ENCODE peak calls at places on chromosomes 12 and 14, in five cellular contexts. F, N, B, Q and O are unnamed samples.

GRCh38 chr14:99755629-99756603 is 37.3 kb upstream of the EML1 start:
- DNase-seq in Q (no peak), N (no peak), F (no peak), B (no peak), O (no peak)

GRCh38 chr14:101237241-101237616 is 324.1 kb upstream of the DIO3 start:
- DNase-seq in F (no peak), N (no peak), Q (no peak), B (no peak), O (no peak)

GRCh38 chr12:100720016-100720654 is 74.4 kb upstream of the ANO4 start:
- DNase-seq in Q (no peak), N (no peak), B (no peak), F (no peak), O (no peak)

GRCh38 chr14:102622262-102622885 is 29.9 kb downstream of the RCOR1 start:
- DNase-seq in Q (no peak), F (no peak), B (peak), N (peak), O (no peak)

GRCh38 chr12:46357438-46358324 is 14.9 kb downstream of the SLC38A2 start:
- DNase-seq in F (no peak), B (no peak), Q (no peak), N (peak), O (no peak)

GRCh38 chr12:105672171-105672570 is 341.7 kb downstream of the C12orf75 start:
- DNase-seq in Q (no peak), N (no peak), B (no peak), F (no peak), O (no peak)

GRCh38 chr12:113129664-113130456 is 5.7 kb downstream of the RASAL1 start:
- DNase-seq in B (no peak), F (no peak), N (no peak), Q (no peak), O (no peak)

GRCh38 chr12:130671556-130671955 is 44.5 kb downstream of the RIMBP2 start:
- DNase-seq in B (no peak), N (no peak), F (no peak), Q (no peak), O (no peak)

GRCh38 chr12:77089701-77090220 is 24.4 kb upstream of the E2F7 start:
- DNase-seq in F (no peak), B (no peak), N (no peak), Q (no peak), O (no peak)

GRCh38 chr12:12720637-12721250 is 3.6 kb downstream of the CDKN1B start:
- DNase-seq in N (peak), Q (no peak), F (no peak), B (no peak), O (peak)

GRCh38 chr14:92597873-92598548 is 84.4 kb downstream of the RIN3 start:
- DNase-seq in Q (no peak), F (no peak), N (no peak), B (no peak), O (no peak)

GRCh38 chr12:121939190-121939589 is 20.8 kb downstream of the CFAP251 start:
- DNase-seq in B (no peak), N (peak), Q (no peak), F (no peak), O (no peak)

GRCh38 chr12:121964813-121965643 is 46.6 kb downstream of the CFAP251 start:
- DNase-seq in N (no peak), Q (no peak), B (no peak), F (no peak), O (no peak)

GRCh38 chr14:66511849-66512248 is 3.9 kb downstream of the GPHN start:
- DNase-seq in N (no peak), F (no peak), Q (no peak), B (no peak), O (no peak)

GRCh38 chr12:642633-643477 is 20.4 kb downstream of the NINJ2 start:
- DNase-seq in B (peak), N (peak), Q (peak), F (peak), O (peak)

GRCh38 chr12:1912580-1913376 is 5.7 kb downstream of the CACNA2D4 start:
- DNase-seq in B (no peak), N (no peak), F (no peak), Q (no peak), O (no peak)

GRCh38 chr12:131487379-131488129 is 223.3 kb upstream of the SFSWAP start:
- DNase-seq in B (no peak), F (no peak), Q (no peak), N (no peak), O (no peak)

GRCh38 chr14:105876829-105877228 is 350.4 kb downstream of the TMEM121 start:
- DNase-seq in B (no peak), Q (no peak), N (no peak), F (no peak), O (no peak)

GRCh38 chr12:90355701-90356345 is 599.2 kb downstream of the CCER1 start:
- DNase-seq in F (no peak), B (no peak), Q (no peak), N (no peak), O (no peak)

GRCh38 chr12:70270108-70270507 is 26.9 kb downstream of the CNOT2 start:
- DNase-seq in B (no peak), Q (no peak), F (no peak), N (no peak), O (no peak)

GRCh38 chr14:67850066-67850830 is 30.7 kb downstream of the RAD51B start:
- DNase-seq in N (no peak), F (no peak), Q (no peak), B (no peak), O (no peak)

GRCh38 chr14:89330236-89331002 is 86.6 kb downstream of the FOXN3 start:
- DNase-seq in N (no peak), Q (no peak), F (no peak), B (no peak), O (no peak)

GRCh38 chr12:122459211-122459610 is 36.7 kb upstream of the CLIP1 start:
- DNase-seq in B (no peak), N (no peak), F (no peak), Q (no peak), O (no peak)

GRCh38 chr12:62738611-62739010 is 196.3 kb downstream of the PPM1H start:
- DNase-seq in F (no peak), B (no peak), N (no peak), Q (no peak), O (no peak)

GRCh38 chr12:42201061-42201460 is 37.0 kb downstream of the YAF2 start:
- DNase-seq in N (no peak), F (no peak), B (no peak), Q (no peak), O (no peak)

GRCh38 chr12:34109390-34109789 is 87.1 kb downstream of the ALG10 start:
- DNase-seq in B (no peak), F (no peak), Q (no peak), N (no peak), O (no peak)

GRCh38 chr12:89862511-89863331 is 154.1 kb upstream of the ATP2B1 start:
- DNase-seq in F (peak), N (peak), Q (no peak), B (no peak), O (no peak)

GRCh38 chr14:101082036-101082435 is 178.5 kb upstream of the RTL1 start:
- DNase-seq in Q (no peak), B (no peak), F (no peak), N (no peak), O (no peak)

GRCh38 chr12:122997343-122998250 is 17.1 kb downstream of the ARL6IP4 start:
- DNase-seq in N (no peak), Q (no peak), F (no peak), B (no peak), O (no peak)

GRCh38 chr12:39722511-39722910 is 102.9 kb upstream of the ABCD2 start:
- DNase-seq in B (no peak), N (no peak), Q (no peak), F (no peak), O (no peak)

GRCh38 chr12:94112116-94112515 is 36.3 kb upstream of the PLXNC1 start:
- DNase-seq in F (no peak), B (no peak), N (peak), Q (no peak), O (no peak)

GRCh38 chr14:97178781-97179180 is 381.6 kb downstream of the VRK1 start:
- DNase-seq in B (no peak), Q (no peak), N (no peak), F (no peak), O (no peak)

GRCh38 chr14:94690896-94691657 is 78.8 kb downstream of the GSC start:
- DNase-seq in F (no peak), N (no peak), Q (no peak), B (no peak), O (no peak)

GRCh38 chr12:119328111-119328510 is 6.4 kb upstream of the CCDC60 start:
- DNase-seq in F (no peak), Q (peak), N (no peak), B (no peak), O (no peak)

GRCh38 chr12:72234871-72235270 is 37.3 kb upstream of the TRHDE start:
- DNase-seq in B (no peak), Q (no peak), F (no peak), N (no peak), O (no peak)

GRCh38 chr14:78598046-78598652 is 428.0 kb downstream of the NRXN3 start:
- DNase-seq in F (no peak), N (peak), Q (peak), B (peak), O (peak)

GRCh38 chr12:65039306-65039705 is 81.8 kb downstream of the WIF1 start:
- DNase-seq in B (no peak), F (no peak), Q (no peak), N (no peak), O (no peak)

GRCh38 chr14:44163946-44164345 is 343.1 kb downstream of the FSCB start:
- DNase-seq in F (no peak), N (no peak), Q (no peak), B (no peak), O (no peak)